ENCODE peak calls at places on chromosome 2, in nine cellular contexts. R is Peyer's patch, G is IMR-90, F is OCI-LY7, L is stomach, E is HCT116, S is psoas muscle, D is cardiac muscle cell, Z is brain microvascular endothelial cell. U is an unnamed sample.

GRCh38 chr2:241866896-241867631 is 2.5 kb upstream of the RTP5 start:
- DNase-seq in G (no peak), S (peak), E (no peak), D (no peak), Z (no peak), L (no peak), R (no peak), F (no peak), U (no peak)

GRCh38 chr2:237572021-237572741 is 5.8 kb downstream of the PRLH start:
- DNase-seq in R (peak), E (peak), Z (peak), D (peak), F (peak), L (peak), S (peak), G (peak), U (peak)

GRCh38 chr2:16031055-16031847 is 90.9 kb downstream of the MYCN start:
- DNase-seq in F (no peak), L (no peak), R (no peak), E (no peak), G (no peak), S (no peak), D (peak), Z (no peak), U (no peak)

GRCh38 chr2:130371723-130372054 is 15.8 kb downstream of the PTPN18 start:
- DNase-seq in S (no peak), F (no peak), E (no peak), G (peak), L (no peak), R (no peak), Z (no peak), D (no peak), U (no peak)

GRCh38 chr2:79832540-79833234 is 319.8 kb downstream of the CTNNA2 start:
- DNase-seq in E (no peak), D (no peak), F (no peak), L (no peak), S (no peak), R (no peak), G (no peak), Z (no peak), U (peak)

GRCh38 chr2:191869178-191869577 is 22.3 kb upstream of the CAVIN2 start:
- DNase-seq in R (no peak), S (no peak), E (peak), L (no peak), G (peak), D (peak), Z (peak), F (no peak), U (peak)

GRCh38 chr2:43230481-43230880 is 4.1 kb upstream of the ZFP36L2 start:
- DNase-seq in Z (no peak), L (no peak), S (no peak), G (no peak), R (no peak), E (no peak), F (peak), D (no peak), U (no peak)

GRCh38 chr2:44996356-44996755 is 12.9 kb downstream of the SIX2 start:
- DNase-seq in F (no peak), R (no peak), E (no peak), Z (no peak), G (no peak), S (no peak), D (no peak), L (no peak), U (no peak)

GRCh38 chr2:226362991-226363390 is 436.6 kb downstream of the IRS1 start:
- DNase-seq in D (no peak), R (no peak), F (no peak), S (no peak), Z (peak), G (peak), L (no peak), E (no peak), U (no peak)

GRCh38 chr2:112811841-112812306 is 24.7 kb downstream of the IL1B start:
- DNase-seq in G (peak), R (no peak), E (no peak), Z (peak), F (no peak), D (no peak), S (no peak), L (no peak), U (no peak)

GRCh38 chr2:155235710-155236109 is 537.2 kb downstream of the KCNJ3 start:
- DNase-seq in D (no peak), L (no peak), S (no peak), Z (no peak), F (no peak), E (no peak), R (no peak), G (no peak), U (no peak)

GRCh38 chr2:127590386-127591190 is 55.1 kb downstream of the MYO7B start:
- DNase-seq in D (no peak), E (no peak), R (no peak), Z (no peak), F (no peak), S (no peak), L (peak), G (no peak), U (no peak)

GRCh38 chr2:232662486-232663260 is 29.3 kb downstream of the EFHD1 start:
- DNase-seq in R (no peak), L (no peak), G (no peak), F (no peak), Z (no peak), E (no peak), S (no peak), D (no peak), U (no peak)

GRCh38 chr2:109350526-109350925 is 221.5 kb downstream of the SH3RF3 start:
- DNase-seq in L (no peak), G (no peak), Z (no peak), R (no peak), F (no peak), S (no peak), D (no peak), E (no peak), U (no peak)

GRCh38 chr2:210617732-210618330 is 61.4 kb downstream of the CPS1 start:
- DNase-seq in L (no peak), F (peak), E (peak), S (no peak), Z (peak), G (peak), D (peak), R (no peak), U (no peak)

GRCh38 chr2:182345384-182345783 is 81.5 kb downstream of the PDE1A start:
- DNase-seq in F (no peak), G (no peak), S (no peak), D (no peak), L (no peak), R (no peak), Z (no peak), E (no peak), U (no peak)

GRCh38 chr2:193743089-193743488 is 1548.4 kb upstream of the TMEFF2 start:
- DNase-seq in Z (no peak), E (no peak), L (no peak), F (no peak), R (no peak), G (no peak), S (no peak), D (no peak), U (no peak)

GRCh38 chr2:230335461-230335863 is 8.5 kb downstream of the SP140L start:
- DNase-seq in G (no peak), S (no peak), R (no peak), F (no peak), D (no peak), E (no peak), L (no peak), Z (no peak), U (no peak)

GRCh38 chr2:98875081-98875728 is 60.8 kb downstream of the CRACDL start:
- DNase-seq in Z (no peak), L (no peak), F (no peak), R (no peak), G (no peak), S (no peak), E (no peak), D (no peak), U (no peak)

GRCh38 chr2:143807677-143808076 is 678.5 kb downstream of the ARHGAP15 start:
- DNase-seq in G (no peak), S (peak), Z (no peak), R (no peak), L (no peak), E (no peak), D (no peak), F (no peak), U (no peak)

GRCh38 chr2:9445089-9445488 is 21.6 kb downstream of the CPSF3 start:
- DNase-seq in R (no peak), F (no peak), D (no peak), G (no peak), E (no peak), S (no peak), L (no peak), Z (no peak), U (no peak)

GRCh38 chr2:56185101-56185581 is 1.4 kb downstream of the CCDC85A start:
- DNase-seq in R (peak), Z (no peak), E (no peak), F (no peak), S (peak), D (peak), G (no peak), L (no peak), U (no peak)

GRCh38 chr2:165002638-165003037 is 47.3 kb upstream of the SLC38A11 start:
- DNase-seq in E (no peak), S (no peak), R (no peak), D (no peak), G (no peak), Z (no peak), F (no peak), L (no peak), U (no peak)

GRCh38 chr2:105712166-105712915 is 32.4 kb upstream of the NCK2 start:
- DNase-seq in Z (no peak), S (no peak), R (no peak), L (no peak), F (no peak), D (no peak), E (no peak), G (no peak), U (no peak)

DNA sequence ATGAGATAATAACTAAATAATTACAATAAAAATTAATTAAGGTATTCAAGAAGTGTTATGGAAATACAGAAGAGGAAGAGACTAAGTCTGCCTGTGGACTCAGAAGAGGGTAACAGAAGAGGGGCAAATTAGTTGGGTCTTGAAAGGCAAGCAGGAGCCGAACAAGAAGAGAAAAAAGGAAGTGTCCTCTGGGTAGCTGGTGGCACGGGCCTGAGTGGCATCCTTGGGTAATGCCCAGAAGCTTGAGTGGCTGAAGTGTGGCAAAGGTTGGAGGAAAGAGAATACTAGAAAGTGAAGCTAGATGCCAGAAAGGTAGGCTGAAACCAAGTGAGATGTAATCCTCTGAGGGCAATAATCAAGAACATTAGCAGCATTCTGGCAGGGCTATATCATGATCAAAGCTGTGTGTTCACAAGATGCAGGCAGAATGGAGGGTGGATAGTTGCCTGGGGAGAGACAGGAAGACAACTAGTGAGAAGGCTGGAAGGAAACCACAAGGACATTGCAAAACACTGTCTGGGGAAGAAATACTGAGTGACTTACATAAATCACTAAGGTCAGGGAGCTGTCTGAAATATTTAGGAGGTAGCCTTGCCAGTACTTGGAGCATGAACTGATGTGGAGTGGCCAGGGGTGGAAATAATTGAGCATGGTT is 16.2 kb downstream of the DOCK10 start:
- DNase-seq in S (no peak), D (no peak), R (no peak), Z (peak), L (no peak), F (no peak), E (no peak), G (peak), U (no peak)
- H3K4me3 ChIP-seq in S (no peak), D (no peak), R (no peak), Z (no peak), L (no peak), F (no peak), E (no peak), G (no peak), U (no peak)

GRCh38 chr2:27681844-27682243 is 18.2 kb downstream of the SLC4A1AP start:
- DNase-seq in G (peak), L (no peak), Z (peak), E (no peak), F (no peak), R (no peak), S (no peak), D (peak), U (no peak)
- H3K27ac ChIP-seq in G (peak), L (peak), Z (peak), E (peak), F (no peak), R (no peak), S (no peak), D (peak), U (no peak)

GRCh38 chr2:136327162-136327852 is 209.4 kb upstream of the CXCR4 start:
- DNase-seq in D (no peak), L (peak), G (peak), S (no peak), Z (peak), R (no peak), E (no peak), F (peak), U (no peak)
- H3K4me3 ChIP-seq in D (no peak), L (no peak), G (no peak), S (no peak), Z (no peak), R (peak), E (no peak), F (peak), U (no peak)

GRCh38 chr2:7840651-7841380 is 841.0 kb upstream of the ID2 start:
- DNase-seq in L (no peak), S (no peak), F (no peak), D (no peak), E (no peak), R (no peak), G (peak), Z (no peak), U (no peak)

GRCh38 chr2:7841751-7842150 is 840.1 kb upstream of the ID2 start:
- DNase-seq in D (no peak), L (no peak), E (no peak), Z (no peak), S (no peak), F (no peak), G (no peak), R (no peak), U (no peak)

GRCh38 chr2:7837232-7837760 is 844.6 kb upstream of the ID2 start:
- DNase-seq in F (peak), R (no peak), E (no peak), S (no peak), G (no peak), Z (no peak), L (no peak), D (no peak), U (no peak)

GRCh38 chr2:7838636-7839035 is 843.2 kb upstream of the ID2 start:
- DNase-seq in R (no peak), F (no peak), S (no peak), G (peak), Z (no peak), D (no peak), E (no peak), L (no peak), U (no peak)

GRCh38 chr2:7835693-7836680 is 845.9 kb upstream of the ID2 start:
- DNase-seq in E (no peak), S (no peak), Z (no peak), G (no peak), D (no peak), L (no peak), F (peak), R (no peak), U (no peak)
- H3K27ac ChIP-seq in E (no peak), S (no peak), Z (no peak), G (no peak), D (no peak), L (no peak), F (peak), R (no peak), U (no peak)

DNA sequence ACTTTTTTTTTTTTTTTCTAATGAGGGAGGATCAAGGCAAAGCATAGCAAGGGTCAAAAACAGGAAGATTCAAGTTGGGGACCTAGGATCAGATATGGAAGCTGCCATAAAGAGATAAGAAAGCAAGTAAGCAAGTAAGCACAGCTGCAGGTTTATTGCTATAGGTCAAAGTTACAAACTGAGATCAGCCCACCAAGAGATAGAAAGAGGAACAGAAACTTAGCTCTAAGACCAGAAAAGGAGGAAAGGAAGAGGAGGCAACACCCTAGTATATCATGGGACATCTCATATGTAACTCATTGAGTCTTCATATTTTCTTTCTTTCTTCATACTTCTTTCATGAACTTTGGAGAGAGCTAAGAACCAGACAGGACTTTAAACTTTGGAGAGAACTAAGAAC is 295.9 kb upstream of the CRIM1 start:
- DNase-seq in E (no peak), R (no peak), D (no peak), F (peak), Z (no peak), L (no peak), S (no peak), G (no peak), U (no peak)
- H3K4me3 ChIP-seq in E (no peak), R (no peak), D (no peak), F (peak), Z (no peak), L (no peak), S (no peak), G (no peak), U (no peak)

U was measured in iPS DF 6.9.